ENCODE peak calls at places on chromosomes 4 and X, in four cellular contexts. K is prostate gland, Y is tibial nerve, G is heart left ventricle. W is an unnamed sample.

GRCh38 chr4:26261400-26261799 is 59.4 kb upstream of the RBPJ start:
- DNase-seq in K (no peak), G (no peak), Y (no peak), W (no peak)

GRCh38 chr4:139903845-139904244 is 238.2 kb downstream of the MGST2 start:
- DNase-seq in G (no peak), K (no peak), Y (no peak), W (no peak)

GRCh38 chrX:131067216-131067615 is 9.1 kb downstream of the ARHGAP36 start:
- DNase-seq in Y (no peak), G (no peak), K (no peak), W (no peak)

GRCh38 chrX:104335765-104336164 is 81.0 kb upstream of the ESX1 start:
- DNase-seq in K (no peak), G (no peak), Y (no peak), W (no peak)

GRCh38 chr4:112910109-112910736 is 139.2 kb upstream of the ANK2 start:
- DNase-seq in G (no peak), K (no peak), Y (no peak), W (no peak)

GRCh38 chrX:11365426-11365825 is 72.2 kb downstream of the AMELX start:
- DNase-seq in G (no peak), K (no peak), Y (no peak), W (no peak)

GRCh38 chr4:83212041-83212851 is 72.4 kb downstream of the COQ2 start:
- DNase-seq in Y (no peak), K (no peak), G (no peak), W (no peak)

GRCh38 chrX:73977542-73978169 is 326.3 kb upstream of the ZCCHC13 start:
- DNase-seq in Y (no peak), K (no peak), G (no peak), W (no peak)

GRCh38 chr4:122744229-122744628 is 11.7 kb downstream of the BBS12 start:
- DNase-seq in Y (no peak), G (no peak), K (no peak), W (no peak)

GRCh38 chrX:19846995-19847790 is 40.2 kb downstream of the SH3KBP1 start:
- DNase-seq in G (no peak), Y (no peak), K (no peak), W (no peak)

GRCh38 chrX:103562801-103563200 is 22.5 kb upstream of the TCEAL4 start:
- DNase-seq in Y (no peak), G (no peak), K (no peak), W (no peak)

GRCh38 chrX:39212456-39212855 is 411.2 kb downstream of the MID1IP1 start:
- DNase-seq in G (no peak), K (no peak), Y (no peak), W (no peak)

GRCh38 chr4:15173251-15173650 is 171.0 kb downstream of the CPEB2 start:
- DNase-seq in K (no peak), Y (no peak), G (no peak), W (no peak)

GRCh38 chr4:147790412-147790811 is 58.5 kb downstream of the ARHGAP10 start:
- DNase-seq in Y (no peak), G (no peak), K (no peak), W (no peak)

GRCh38 chrX:32592786-32593185 is 618.6 kb downstream of the DMD start:
- DNase-seq in G (peak; percentile 28), K (no peak), Y (no peak), W (no peak)

GRCh38 chr4:119682080-119682479 is 53.5 kb upstream of the PDE5A start:
- DNase-seq in Y (no peak), K (no peak), G (no peak), W (no peak)

GRCh38 chr4:48483777-48484493 is 792 bp downstream of the SLC10A4 start:
- DNase-seq in K (no peak), Y (no peak), G (no peak), W (no peak)

GRCh38 chr4:149521611-149522010 is 294.0 kb downstream of the IQCM start:
- DNase-seq in G (peak; percentile 19), K (no peak), Y (no peak), W (peak; percentile 60)

GRCh38 chr4:53786632-53787031 is 195.3 kb upstream of the LNX1 start:
- DNase-seq in K (no peak), Y (no peak), G (peak; percentile 28), W (no peak)

GRCh38 chrX:86002076-86002896 is 45.1 kb downstream of the CHM start:
- DNase-seq in G (no peak), Y (no peak), K (no peak), W (peak; percentile 35)

GRCh38 chr4:73080789-73081188 is 11.3 kb upstream of the COX18 start:
- DNase-seq in Y (no peak), G (no peak), K (no peak), W (no peak)

GRCh38 chrX:103253608-103254007 is 1.3 kb downstream of the TCEAL8 start:
- DNase-seq in Y (no peak), G (no peak), K (no peak), W (no peak)

GRCh38 chr4:84499065-84499982 is at the start of gene NKX6-1:
- DNase-seq in K (no peak), Y (no peak), G (peak; percentile 50), W (peak; percentile 62)

GRCh38 chrX:121000589-121000988 is 15.0 kb upstream of the CT47A1 start:
- DNase-seq in K (no peak), Y (no peak), G (no peak), W (no peak)

GRCh38 chrX:108250654-108251579 is 159.3 kb downstream of the ATG4A start:
- DNase-seq in G (peak; percentile 33), K (no peak), Y (no peak), W (no peak)

GRCh38 chr4:109065006-109065405 is 237.5 kb downstream of the COL25A1 start:
- DNase-seq in K (no peak), Y (no peak), G (no peak), W (no peak)

GRCh38 chrX:21574793-21575192 is 83.3 kb downstream of the KLHL34 start:
- DNase-seq in Y (no peak), G (no peak), K (no peak), W (no peak)

GRCh38 chr4:5211274-5211852 is 160.1 kb downstream of the STK32B start:
- DNase-seq in G (no peak), Y (no peak), K (no peak), W (no peak)

GRCh38 chrX:19188566-19188965 is 66.3 kb upstream of the ADGRG2 start:
- DNase-seq in G (no peak), K (no peak), Y (no peak), W (no peak)

GRCh38 chr4:42865572-42866189 is 26.8 kb upstream of the GRXCR1 start:
- DNase-seq in Y (peak; percentile 20), K (peak; percentile 48), G (no peak), W (peak; percentile 72)

GRCh38 chrX:25427873-25428555 is 412.2 kb upstream of the ARX start:
- DNase-seq in G (no peak), K (no peak), Y (no peak), W (no peak)

GRCh38 chrX:50594788-50595187 is 124.2 kb upstream of the DGKK start:
- DNase-seq in K (no peak), G (peak; percentile 24), Y (no peak), W (no peak)

GRCh38 chr4:68304731-68305130 is 45.2 kb downstream of the YTHDC1 start:
- DNase-seq in G (no peak), Y (no peak), K (no peak), W (no peak)

GRCh38 chrX:53239474-53239873 is 14.5 kb upstream of the KDM5C start:
- DNase-seq in G (no peak), Y (no peak), K (no peak), W (peak; percentile 39)

GRCh38 chr4:140901736-140902336 is 145.7 kb upstream of the TBC1D9 start:
- DNase-seq in G (no peak), Y (no peak), K (no peak), W (no peak)

GRCh38 chr4:13160906-13161305 is 323.2 kb downstream of the RAB28 start:
- DNase-seq in G (no peak), K (no peak), Y (no peak), W (no peak)

GRCh38 chrX:103480526-103480925 is 38.8 kb downstream of the RAB40A start:
- DNase-seq in K (no peak), G (no peak), Y (no peak), W (no peak)

GRCh38 chr4:95541889-95542607 is 6.7 kb downstream of the UNC5C start:
- DNase-seq in K (no peak), Y (no peak), G (no peak), W (no peak)

GRCh38 chr4:120864969-120865368 is 57.6 kb downstream of the PRDM5 start:
- DNase-seq in G (no peak), K (no peak), Y (no peak), W (no peak)

GRCh38 chr4:110165382-110166285 is 32.8 kb downstream of the ELOVL6 start:
- DNase-seq in G (no peak), K (no peak), Y (no peak), W (no peak)

DNA sequence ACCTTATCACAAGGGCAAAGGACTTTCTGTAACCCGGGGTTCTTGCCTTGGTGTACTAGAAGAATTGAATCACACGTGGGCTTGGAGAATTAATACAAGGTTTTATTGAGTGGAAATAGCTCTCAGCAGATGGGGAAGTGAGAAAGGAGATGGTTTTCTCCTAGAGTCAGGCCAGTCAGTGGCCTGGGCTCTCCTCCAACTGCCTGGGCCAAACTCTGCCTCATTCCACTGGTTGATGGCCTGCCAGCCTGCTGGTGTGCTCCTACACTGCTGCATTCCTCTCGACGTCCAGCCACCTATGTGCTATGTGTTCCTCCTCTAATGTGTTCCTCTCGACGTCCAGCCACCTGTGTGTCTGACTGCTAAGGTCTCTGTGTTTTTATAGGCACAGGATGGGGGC is 35.3 kb upstream of the SPIN2A start:
- DNase-seq in Y (no peak), G (peak; percentile 52), K (no peak), W (no peak)
- H3K4me1 ChIP-seq in Y (no peaks in the 10 kb centered on the region), G (no peaks in the 10 kb centered on the region), K (no peaks in the 10 kb centered on the region), W (no peaks in the 10 kb centered on the region)

DNA sequence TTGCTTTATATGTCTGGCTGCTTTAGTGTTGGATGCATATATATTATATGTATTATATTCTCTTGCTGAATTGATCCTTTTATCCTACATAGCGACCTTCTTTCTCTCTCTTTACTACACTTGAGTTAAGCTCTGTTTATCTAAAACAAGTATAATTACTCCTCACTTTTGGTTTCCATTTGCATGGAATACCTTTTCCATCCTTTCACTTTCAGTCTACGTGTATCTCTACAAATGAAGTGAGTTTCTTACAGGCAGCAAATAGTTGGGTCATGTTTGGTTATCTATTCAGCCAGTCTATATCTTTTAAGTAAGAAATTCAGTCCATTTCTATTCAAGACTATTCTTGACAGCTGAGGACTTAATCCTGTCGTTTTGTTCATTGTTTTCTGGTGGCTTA is 167.5 kb upstream of the USP38 start:
- DNase-seq in G (no peak), Y (no peak), K (no peak), W (no peak)
- TF ChIP-seq POLR2A in G (no peak), Y (no peak), K (no peak), W (no peak)

DNA sequence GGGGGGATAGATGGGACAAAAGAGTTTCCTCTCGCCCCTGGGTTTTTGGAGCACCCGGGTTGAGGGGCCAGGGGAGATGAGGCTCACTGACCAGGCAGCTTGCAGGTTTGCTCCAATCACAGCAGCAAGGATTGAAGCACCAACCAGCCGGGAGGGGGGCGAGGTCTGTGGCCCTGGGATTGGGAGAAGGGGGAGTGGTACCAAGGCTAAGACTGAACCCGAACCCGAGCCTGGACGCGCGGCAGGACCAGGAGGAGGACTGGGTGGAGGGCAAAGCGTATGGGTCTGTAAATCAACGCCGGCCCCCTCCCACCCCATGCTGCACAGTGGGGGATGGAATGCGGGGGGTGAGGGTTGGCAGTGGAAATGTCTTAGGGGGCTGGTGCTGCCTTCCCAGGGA is 3.5 kb downstream of the SOX3 start:
- DNase-seq in G (no peak), K (no peak), Y (no peak), W (no peak)
- H3K4me3 ChIP-seq in G (no peak overlapping the region), K (no peak overlapping the region), Y (no peak overlapping the region), W (no peak overlapping the region)

GRCh38 chr4:7016512-7016911 is 26.7 kb upstream of the TADA2B start:
- DNase-seq in G (no peak), Y (no peak), K (no peak), W (no peak)
- H3K4me1 ChIP-seq in G (no peaks in the 10 kb centered on the region), Y (no peaks in the 10 kb centered on the region), K (no peaks in the 10 kb centered on the region), W (no peaks in the 10 kb centered on the region)

GRCh38 chrX:48521353-48522243 is at the start of gene EBP:
- DNase-seq in Y (peak; percentile 78), K (peak; percentile 86), G (peak; percentile 93), W (peak; percentile 95)
- TF ChIP-seq POLR2A in Y (peak; percentile 52), K (peak; percentile 63), G (no peak), W (peak; percentile 65)